ENCODE peak calls at places on chromosome 9, in nine cellular contexts. I is fibroblast of lung, B is upper lobe of right lung, G is neural progenitor cell, Q is endodermal cell, H is lung, W is stomach, R is adrenal gland, T is Peyer's patch. V is an unnamed sample.

GRCh38 chr9:133134419-133135190 is 13.6 kb upstream of the RALGDS start:
- DNase-seq in G (no peak), I (no peak), H (no peak), T (no peak), W (no peak), R (no peak), B (no peak), Q (no peak), V (no peak)

GRCh38 chr9:137680445-137681358 is 61.9 kb downstream of the EHMT1 start:
- DNase-seq in R (no peak), T (no peak), G (no peak), H (no peak), B (no peak), I (no peak), W (no peak), Q (peak), V (no peak)

GRCh38 chr9:109793196-109793595 is 13.2 kb downstream of the PALM2AKAP2 start:
- DNase-seq in G (no peak), T (no peak), Q (no peak), R (peak), B (no peak), I (peak), H (no peak), W (no peak), V (no peak)

GRCh38 chr9:19127881-19128719 is 808 bp upstream of the PLIN2 start:
- DNase-seq in G (peak), W (peak), R (peak), H (peak), Q (peak), B (peak), T (peak), I (peak), V (peak)

GRCh38 chr9:7366121-7366520 is 433.5 kb downstream of the DMAC1 start:
- DNase-seq in I (no peak), Q (no peak), R (no peak), W (no peak), G (no peak), T (no peak), B (no peak), H (no peak), V (no peak)

GRCh38 chr9:97980479-97980803 is 2.7 kb upstream of the ANP32B start:
- DNase-seq in G (no peak), R (no peak), W (no peak), H (no peak), I (no peak), B (no peak), T (no peak), Q (no peak), V (no peak)

GRCh38 chr9:77961541-77961940 is 70.1 kb downstream of the GNAQ start:
- DNase-seq in G (no peak), B (no peak), H (no peak), W (no peak), R (no peak), T (no peak), I (peak), Q (no peak), V (no peak)

GRCh38 chr9:8332871-8333270 is 533.3 kb upstream of the DMAC1 start:
- DNase-seq in Q (no peak), W (no peak), G (no peak), B (no peak), I (no peak), T (no peak), H (no peak), R (no peak), V (no peak)

GRCh38 chr9:74555015-74555414 is 57.9 kb downstream of the RORB start:
- DNase-seq in Q (no peak), I (peak), R (peak), W (no peak), T (no peak), G (no peak), B (no peak), H (no peak), V (no peak)

GRCh38 chr9:84271004-84271886 is 69.3 kb downstream of the SLC28A3 start:
- DNase-seq in W (peak), I (peak), B (peak), Q (peak), R (peak), T (peak), G (peak), H (no peak), V (peak)

GRCh38 chr9:93576296-93577044 is at the start of gene PHF2:
- DNase-seq in I (no peak), H (no peak), B (peak), R (no peak), Q (peak), G (peak), T (no peak), W (no peak), V (no peak)

GRCh38 chr9:38371495-38371894 is 21.0 kb upstream of the ALDH1B1 start:
- DNase-seq in B (no peak), R (peak), G (peak), I (peak), W (peak), T (no peak), H (no peak), Q (peak), V (peak)

GRCh38 chr9:129460323-129461261 is 160.3 kb downstream of the C9orf50 start:
- DNase-seq in I (peak), T (peak), B (peak), G (peak), H (peak), Q (peak), R (peak), W (peak), V (peak)

GRCh38 chr9:129458155-129458661 is 162.7 kb downstream of the C9orf50 start:
- DNase-seq in Q (peak), G (no peak), B (peak), W (peak), R (no peak), T (peak), H (peak), I (no peak), V (no peak)

GRCh38 chr9:129457325-129457779 is 163.5 kb downstream of the C9orf50 start:
- DNase-seq in R (no peak), B (no peak), I (no peak), G (no peak), W (no peak), T (no peak), Q (no peak), H (no peak), V (no peak)

GRCh38 chr9:129458663-129459549 is 162.0 kb downstream of the C9orf50 start:
- DNase-seq in G (peak), R (peak), W (peak), Q (peak), H (peak), I (no peak), B (peak), T (peak), V (peak)

GRCh38 chr9:129459550-129460322 is 161.2 kb downstream of the C9orf50 start:
- DNase-seq in H (no peak), Q (no peak), I (no peak), G (no peak), T (no peak), B (no peak), R (no peak), W (no peak), V (no peak)
- H3K4me3 ChIP-seq in H (no peak), Q (no peak), I (no peak), G (no peak), T (peak), B (no peak), R (no peak), W (peak), V (no peak)

GRCh38 chr9:37311938-37312730 is 110.4 kb upstream of the GRHPR start:
- DNase-seq in B (no peak), R (no peak), T (no peak), G (no peak), H (no peak), Q (no peak), W (no peak), I (peak), V (no peak)

DNA sequence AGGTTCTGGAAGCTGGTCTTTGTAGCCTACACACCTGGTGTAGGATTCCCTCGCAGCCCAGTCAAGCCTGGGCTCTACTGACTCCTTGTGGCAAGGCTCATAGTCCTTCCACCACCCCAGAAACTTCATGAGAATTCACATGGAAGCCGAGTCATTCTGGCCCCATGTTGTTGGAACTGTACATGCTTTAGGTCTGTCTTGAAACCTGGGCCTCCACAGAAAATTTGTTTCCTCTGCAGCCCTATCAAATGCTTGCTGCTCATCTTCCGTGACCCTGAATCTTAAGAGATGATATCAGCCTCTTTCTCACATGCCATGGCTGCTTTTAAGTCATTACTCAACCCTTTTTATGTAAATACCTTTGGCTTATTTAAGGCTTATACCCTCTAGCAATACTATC is 113.4 kb upstream of the GRHPR start:
- DNase-seq in G (peak), R (peak), Q (peak), H (no peak), T (peak), B (no peak), I (no peak), W (no peak), V (no peak)
- TF ChIP-seq CTCF in G (peak), R (no peak), Q (peak), H (no peak), T (no peak), B (no peak), I (peak), W (no peak), V (peak)

GRCh38 chr9:91211414-91211813 is 150.3 kb downstream of the AUH start:
- DNase-seq in H (no peak), Q (no peak), G (no peak), B (no peak), I (no peak), T (no peak), W (peak), R (no peak), V (no peak)

GRCh38 chr9:91214086-91214485 is 147.6 kb downstream of the AUH start:
- DNase-seq in R (no peak), H (no peak), W (no peak), I (peak), B (no peak), G (no peak), Q (no peak), T (no peak), V (no peak)

GRCh38 chr9:91210318-91210717 is 151.4 kb downstream of the AUH start:
- DNase-seq in H (no peak), W (no peak), R (no peak), B (no peak), T (no peak), I (no peak), G (no peak), Q (no peak), V (no peak)

GRCh38 chr9:91212592-91213243 is 149.0 kb downstream of the AUH start:
- DNase-seq in H (no peak), I (no peak), W (no peak), R (no peak), B (no peak), G (no peak), T (no peak), Q (no peak), V (no peak)

GRCh38 chr9:91211919-91212318 is 149.8 kb downstream of the AUH start:
- DNase-seq in Q (no peak), T (no peak), I (no peak), G (no peak), W (peak), B (no peak), H (no peak), R (no peak), V (no peak)
- H3K4me3 ChIP-seq in Q (no peak), T (no peak), I (no peak), G (no peak), W (peak), B (peak), H (no peak), R (no peak), V (no peak)

GRCh38 chr9:120612218-120612617 is 32.3 kb upstream of the CDK5RAP2 start:
- DNase-seq in I (no peak), Q (no peak), B (no peak), H (no peak), W (no peak), G (peak), R (no peak), T (no peak), V (no peak)
- TF ChIP-seq CTCF in I (peak), Q (peak), B (no peak), H (no peak), W (no peak), G (peak), R (no peak), T (no peak), V (peak)

DNA sequence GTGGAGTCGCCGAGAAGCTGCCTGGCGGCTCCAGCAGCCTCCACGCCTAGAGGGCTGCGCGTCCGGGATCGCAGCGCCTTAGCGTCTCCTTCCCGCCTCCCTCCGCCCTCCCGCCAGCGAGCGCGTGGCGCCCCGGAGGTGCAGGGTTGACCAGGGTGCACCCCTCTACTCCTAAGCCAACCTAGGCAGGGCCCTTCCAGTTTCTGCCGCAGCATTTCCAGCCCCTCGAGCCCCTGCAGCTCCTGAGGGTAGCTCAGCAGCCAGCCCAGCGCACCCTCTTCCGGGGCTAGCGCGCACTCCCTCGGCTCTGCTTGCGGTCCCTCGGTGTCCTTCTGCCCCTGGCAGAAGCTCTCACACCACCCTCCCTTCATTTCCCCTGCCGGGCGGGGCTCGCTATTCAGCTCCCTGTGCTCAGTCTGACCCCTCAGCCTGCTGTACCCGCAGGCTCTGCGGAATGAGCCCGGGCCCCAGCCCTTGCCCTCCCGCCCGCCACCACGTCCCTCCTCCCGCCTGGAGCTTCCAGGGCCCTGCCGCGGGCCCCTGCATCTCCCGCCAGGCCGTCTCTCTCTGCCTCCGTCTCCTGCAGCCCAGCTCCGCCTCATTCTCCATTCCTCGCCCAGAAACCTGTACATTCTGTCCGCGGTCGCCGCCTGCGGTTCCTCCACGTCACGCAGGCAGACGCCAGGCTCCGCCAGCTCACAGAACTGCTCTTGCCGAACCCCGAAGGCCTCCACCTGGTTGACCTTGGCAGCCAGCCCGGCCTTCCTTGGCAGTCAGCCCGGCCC is 61.8 kb downstream of the SPATA31C2 start:
- DNase-seq in I (peak), T (peak), W (peak), Q (peak), H (peak), G (peak), B (peak), R (peak), V (peak)
- H3K4me3 ChIP-seq in I (peak), T (peak), W (peak), Q (peak), H (peak), G (peak), B (peak), R (peak), V (peak)

V was measured in BE2C.